ENCODE peak calls at places on chromosomes 16 and 17, in eight cellular contexts. J, Y, B, T, E, M, Z and K are unnamed samples. For H3K9me3 and H3K4me1, the result is how much of the 10 kb centered on the place peaks cover.

GRCh38 chr16:4266372-4266771 is 6.5 kb downstream of the TFAP4 start:
- DNase-seq in B (no peak), E (no peak), M (no peak), Z (no peak), T (no peak), J (no peak), Y (no peak), K (peak)

GRCh38 chr16:398551-399277 is 1.7 kb downstream of the NME4 start:
- DNase-seq in E (no peak), Z (no peak), B (no peak), M (no peak), J (no peak), T (no peak), Y (no peak), K (no peak)

GRCh38 chr17:17060930-17061329 is 18.7 kb downstream of the MPRIP start:
- DNase-seq in T (no peak), E (no peak), J (no peak), Y (no peak), B (no peak), M (peak), Z (no peak), K (no peak)

GRCh38 chr16:90018297-90019200 is 707 bp downstream of the DBNDD1 start:
- DNase-seq in Y (peak), M (no peak), J (peak), T (no peak), B (no peak), E (no peak), Z (no peak), K (no peak)

GRCh38 chr17:11720816-11721215 is 122.5 kb downstream of the DNAH9 start:
- DNase-seq in M (no peak), Z (no peak), B (no peak), T (no peak), E (no peak), Y (no peak), J (no peak), K (no peak)

GRCh38 chr17:72122002-72122310 is 1.1 kb downstream of the SOX9 start:
- DNase-seq in B (no peak), Z (no peak), Y (no peak), T (no peak), J (no peak), M (no peak), E (peak), K (no peak)

GRCh38 chr17:15663176-15663575 is 20.9 kb downstream of the TRIM16 start:
- DNase-seq in J (no peak), M (no peak), Z (no peak), T (no peak), Y (no peak), B (no peak), E (no peak), K (no peak)

GRCh38 chr17:32901743-32902142 is 24.8 kb upstream of the MYO1D start:
- DNase-seq in Z (no peak), T (no peak), E (no peak), Y (no peak), J (no peak), M (no peak), B (no peak), K (no peak)

GRCh38 chr17:5841862-5842261 is 228.3 kb upstream of the WSCD1 start:
- DNase-seq in B (no peak), T (no peak), Y (no peak), E (no peak), J (no peak), M (no peak), Z (no peak), K (no peak)

DNA sequence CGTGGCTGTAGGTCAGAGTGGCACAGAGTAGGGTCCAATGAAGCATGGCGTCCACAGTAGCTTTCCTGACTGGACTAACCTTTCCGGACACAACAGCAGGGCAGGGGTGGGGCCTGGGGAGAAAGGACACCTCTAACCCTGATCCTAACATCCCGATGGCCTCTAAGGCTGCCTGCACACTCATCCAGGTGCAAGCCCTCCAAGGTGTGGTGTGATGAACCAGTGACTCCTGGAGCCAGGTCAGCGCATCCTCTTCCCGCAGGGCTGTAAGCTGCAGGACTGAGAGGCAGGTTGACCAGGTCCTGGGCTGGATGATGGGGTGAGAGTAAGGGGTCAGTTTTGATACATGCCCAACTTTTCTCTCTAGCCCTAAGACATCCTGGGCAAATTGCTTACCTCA is 3.1 kb upstream of the ERBB2 start:
- DNase-seq in B (no peak), M (no peak), T (no peak), Z (no peak), E (no peak), Y (no peak), J (no peak), K (no peak)
- H3K27ac ChIP-seq in B (no peak), M (no peak), T (no peak), Z (no peak), E (no peak), Y (no peak), J (no peak), K (no peak)

GRCh38 chr16:52740333-52740732 is 193.4 kb upstream of the TOX3 start:
- DNase-seq in T (no peak), E (no peak), Y (no peak), J (no peak), Z (no peak), B (no peak), M (no peak), K (no peak)

GRCh38 chr16:52741386-52741785 is 194.4 kb upstream of the TOX3 start:
- DNase-seq in M (no peak), Y (no peak), T (no peak), E (no peak), J (no peak), Z (no peak), B (no peak), K (no peak)

GRCh38 chr16:52742052-52742451 is 195.1 kb upstream of the TOX3 start:
- DNase-seq in Z (no peak), Y (no peak), B (no peak), M (no peak), E (no peak), J (no peak), T (no peak), K (no peak)

GRCh38 chr16:52742608-52743007 is 195.7 kb upstream of the TOX3 start:
- DNase-seq in E (no peak), B (no peak), J (no peak), M (no peak), T (no peak), Z (no peak), Y (no peak), K (no peak)

GRCh38 chr16:52743702-52744101 is 196.8 kb upstream of the TOX3 start:
- DNase-seq in Y (no peak), Z (no peak), T (no peak), J (no peak), E (no peak), M (no peak), B (no peak), K (no peak)
- H3K9me3 ChIP-seq in Y (under half), Z (under half), T (under half), J (under half), E (under half), M (under half), B (under half), K (under half)

GRCh38 chr17:78344666-78345065 is 15.2 kb downstream of the SOCS3 start:
- DNase-seq in E (no peak), Y (no peak), M (no peak), T (no peak), J (no peak), B (no peak), Z (no peak), K (no peak)
- H3K4me1 ChIP-seq in E (under half), Y (under half), M (under half), T (half or more), J (under half), B (under half), Z (under half), K (under half)

GRCh38 chr16:53782148-53782547 is 78.2 kb downstream of the FTO start:
- DNase-seq in B (no peak), Z (no peak), J (no peak), T (no peak), E (no peak), Y (no peak), M (no peak), K (no peak)
- H3K27ac ChIP-seq in B (no peak), Z (no peak), J (no peak), T (no peak), E (no peak), Y (no peak), M (no peak), K (no peak)

DNA sequence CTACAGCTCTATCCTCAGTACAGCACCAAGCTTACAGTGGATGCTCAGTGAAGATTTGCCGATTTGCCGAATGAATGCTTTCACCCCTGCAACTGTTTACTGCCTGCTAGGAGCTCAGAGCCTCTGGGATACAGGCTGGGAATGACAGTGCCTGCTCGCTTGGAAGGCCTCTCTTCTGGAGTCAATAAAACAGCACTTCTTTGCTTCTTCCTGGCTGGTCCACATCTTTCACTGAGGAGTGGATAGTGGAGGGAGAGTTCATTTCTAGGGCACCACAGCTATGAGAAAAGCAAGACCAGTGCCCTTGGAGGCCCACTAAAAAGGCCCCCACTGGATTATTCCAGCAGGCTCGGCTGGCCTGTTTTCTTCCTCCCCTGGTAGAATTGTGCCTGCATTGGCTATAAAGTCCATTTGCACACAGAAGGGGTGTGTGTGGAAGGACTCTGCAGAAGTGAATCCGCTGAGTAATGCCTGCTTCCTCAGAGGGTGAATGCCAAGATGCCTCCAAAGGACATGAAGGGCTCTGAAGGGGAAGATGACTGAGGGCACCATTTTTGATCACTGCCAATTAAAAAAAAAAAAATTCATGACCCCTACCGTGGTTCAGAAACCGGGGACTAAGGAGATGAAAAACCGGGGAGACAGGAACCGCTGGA is 3.2 kb upstream of the USP7 start:
- DNase-seq in J (no peak), B (no peak), M (peak), Z (peak), E (no peak), Y (no peak), T (no peak), K (no peak)
- H3K9me3 ChIP-seq in J (under half), B (under half), M (under half), Z (under half), E (under half), Y (under half), T (under half), K (under half)

DNA sequence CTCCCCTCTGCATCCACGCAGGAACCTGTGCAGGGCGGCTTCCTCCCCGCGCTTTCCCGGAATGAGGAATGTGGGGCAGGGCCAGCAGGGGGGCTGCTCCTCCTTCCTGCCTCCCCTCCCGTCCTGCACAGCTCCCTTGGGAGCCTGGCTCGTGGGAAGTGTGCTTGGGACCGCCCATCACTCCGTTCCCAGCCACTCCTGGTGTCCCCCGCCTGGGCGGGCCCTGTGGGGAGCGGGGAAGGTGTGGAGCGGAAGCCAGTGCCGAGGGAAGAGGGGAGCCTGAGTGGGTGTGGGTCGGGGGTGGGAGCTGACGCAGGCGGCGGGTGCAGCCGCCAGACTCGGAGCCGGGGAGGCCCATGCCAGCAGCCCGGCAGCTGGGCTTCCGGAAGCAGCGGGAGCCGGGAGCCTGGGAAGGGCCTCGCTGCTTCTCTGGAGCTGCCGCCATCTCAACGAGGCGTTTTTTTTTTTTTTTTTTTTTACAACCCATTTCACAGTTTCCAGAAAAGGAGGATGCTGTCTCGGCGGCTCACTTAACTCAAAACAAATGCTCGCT is 24.2 kb downstream of the BAHCC1 start:
- DNase-seq in M (peak), T (no peak), B (peak), Z (peak), E (peak), J (peak), Y (peak), K (peak)
- H3K4me1 ChIP-seq in M (under half), T (half or more), B (half or more), Z (half or more), E (half or more), J (half or more), Y (under half), K (under half)